ENCODE peak calls at places on chromosomes 1 and 21, in four cellular contexts. T, L, U and E are unnamed samples.
A peak's percentile ranks its signal among the peaks of the same experiment; 100 is the strongest.

GRCh38 chr1:12615916-12616708 is 1.9 kb downstream of the DHRS3 start:
- DNase-seq in T (no peak), L (no peak), U (peak; percentile 69), E (peak; percentile 79)

GRCh38 chr1:188715566-188715965 is 1762.1 kb downstream of the BRINP3 start:
- DNase-seq in T (no peak), L (no peak), U (no peak), E (no peak)

GRCh38 chr1:37319284-37319683 is 155.1 kb upstream of the ZC3H12A start:
- DNase-seq in T (no peak), L (no peak), U (no peak), E (no peak)

GRCh38 chr21:44960141-44961092 is 20.6 kb downstream of the SLX9 start:
- DNase-seq in T (no peak), L (no peak), U (no peak), E (no peak)

GRCh38 chr1:21435646-21436487 is 4.1 kb upstream of the NBPF3 start:
- DNase-seq in T (no peak), L (no peak), U (no peak), E (no peak)

GRCh38 chr1:29123871-29124365 is at the start of gene TMEM200B:
- DNase-seq in T (no peak), L (no peak), U (no peak), E (no peak)

GRCh38 chr1:17620448-17620847 is 81.0 kb downstream of the ARHGEF10L start:
- DNase-seq in T (no peak), L (no peak), U (no peak), E (no peak)

GRCh38 chr1:170695955-170696590 is 32.1 kb downstream of the PRRX1 start:
- DNase-seq in T (no peak), L (no peak), U (no peak), E (no peak)

GRCh38 chr1:154934358-154934948 is 2.1 kb downstream of the PMVK start:
- DNase-seq in T (no peak), L (no peak), U (no peak), E (no peak)